ENCODE peak calls at places on chromosomes 11 and 22, in seven cellular contexts. M is neuronal stem cell, F is IMR-90, X is trophoblast cell, J is H9, B is mesendoderm, H is H1. Y is an unnamed sample.

GRCh38 chr11:76391039-76391438 is 9.9 kb downstream of the GVQW3 start:
- DNase-seq in X (no peak), J (no peak), F (no peak), B (no peak), M (no peak), H (no peak), Y (no peak)

GRCh38 chr11:94142308-94143277 is 14.0 kb downstream of the PANX1 start:
- DNase-seq in X (no peak), J (no peak), H (no peak), M (no peak), F (no peak), B (peak; percentile 68), Y (peak; percentile 80)

GRCh38 chr11:66910016-66910415 is 48.2 kb downstream of the PC start:
- DNase-seq in J (no peak), M (no peak), H (no peak), F (no peak), X (no peak), B (no peak), Y (no peak)

GRCh38 chr11:64146036-64146943 is 19.6 kb downstream of the MACROD1 start:
- DNase-seq in M (no peak), F (peak; percentile 37), H (peak; percentile 90), J (peak; percentile 82), B (peak; percentile 73), X (no peak), Y (peak; percentile 49)

GRCh38 chr22:27397948-27398330 is 403.6 kb downstream of the MN1 start:
- DNase-seq in F (peak; percentile 50), M (no peak), H (no peak), X (peak; percentile 59), B (no peak), J (no peak), Y (no peak)

GRCh38 chr11:112727341-112727841 is 233.8 kb upstream of the NCAM1 start:
- DNase-seq in F (no peak), B (no peak), H (no peak), X (no peak), M (no peak), J (no peak), Y (no peak)

GRCh38 chr22:19576460-19577421 is 52.5 kb upstream of the CLDN5 start:
- DNase-seq in H (no peak), J (peak; percentile 58), X (peak; percentile 2), B (peak; percentile 30), M (no peak), F (peak; percentile 69), Y (peak; percentile 74)

GRCh38 chr11:126046796-126047195 is 15.9 kb downstream of the CDON start:
- DNase-seq in X (no peak), H (no peak), B (no peak), F (no peak), J (no peak), M (no peak), Y (no peak)

GRCh38 chr11:69138265-69138664 is 17.5 kb upstream of the SMIM38 start:
- DNase-seq in X (no peak), B (peak; percentile 27), M (no peak), F (peak; percentile 73), H (peak; percentile 36), J (no peak), Y (peak; percentile 54)

GRCh38 chr11:42462558-42463310 is 849.1 kb upstream of the API5 start:
- DNase-seq in F (no peak), X (no peak), J (no peak), B (no peak), H (no peak), M (no peak), Y (no peak)

GRCh38 chr11:13897606-13898276 is 64.8 kb upstream of the SPON1 start:
- DNase-seq in M (no peak), F (no peak), X (no peak), J (no peak), B (no peak), H (no peak), Y (no peak)

GRCh38 chr22:36369922-36370781 is 17.6 kb downstream of the MYH9 start:
- DNase-seq in J (no peak), H (no peak), F (peak; percentile 41), X (peak; percentile 81), B (peak; percentile 73), M (no peak), Y (peak; percentile 68)

GRCh38 chr11:44618561-44619425 is 53.3 kb downstream of the CD82 start:
- DNase-seq in B (no peak), M (no peak), X (no peak), J (peak; percentile 24), F (no peak), H (peak; percentile 35), Y (no peak)

GRCh38 chr11:3058753-3059664 is 1.8 kb upstream of the CARS1 start:
- DNase-seq in B (peak; percentile 76), X (peak; percentile 88), H (no peak), J (peak; percentile 71), F (peak; percentile 92), M (no peak), Y (peak; percentile 96)

GRCh38 chr11:86355256-86355655 is 19.4 kb upstream of the CCDC81 start:
- DNase-seq in X (no peak), F (no peak), J (no peak), M (no peak), B (no peak), H (no peak), Y (no peak)

GRCh38 chr11:58596621-58597020 is 17.8 kb downstream of the ZFP91 start:
- DNase-seq in M (no peak), H (no peak), J (no peak), X (no peak), F (no peak), B (no peak), Y (no peak)
- H2BK120ac ChIP-seq in M (no peak overlapping the region), H (no peak overlapping the region), J (no peak overlapping the region), X (no peak overlapping the region), F (no peak overlapping the region), B (no peak overlapping the region), Y (no peak overlapping the region)

DNA sequence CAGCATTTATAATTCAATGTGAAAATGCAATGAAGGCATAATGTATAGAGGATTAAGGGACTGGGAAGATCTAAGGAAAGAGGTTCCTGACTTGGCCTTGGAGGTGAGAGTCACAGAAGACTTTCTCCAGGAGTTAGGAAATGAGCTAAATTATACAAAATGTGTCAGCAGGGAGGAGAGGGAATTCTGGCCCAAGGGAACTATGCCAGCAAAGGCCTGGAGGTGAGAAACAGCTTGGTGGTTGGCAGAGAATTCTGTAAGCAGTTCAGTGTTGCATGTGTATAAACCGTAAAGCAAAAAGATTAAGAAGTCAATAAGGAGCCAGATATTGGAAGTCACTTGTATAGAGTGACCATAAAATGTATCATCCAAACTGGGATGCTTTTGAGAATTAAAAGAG is 142.2 kb upstream of the SESN3 start:
- DNase-seq in B (no peak), X (no peak), H (no peak), M (no peak), J (no peak), F (no peak), Y (no peak)
- H3K79me1 ChIP-seq in B (no peaks in the 10 kb centered on the region), X (no peaks in the 10 kb centered on the region), H (no peaks in the 10 kb centered on the region), M (no peaks in the 10 kb centered on the region), J (no peaks in the 10 kb centered on the region), F (no peaks in the 10 kb centered on the region), Y (no peaks in the 10 kb centered on the region)

GRCh38 chr11:134120921-134121526 is 52.2 kb downstream of the JAM3 start:
- DNase-seq in J (no peak), H (no peak), F (peak; percentile 52), B (peak; percentile 46), X (no peak), M (no peak), Y (peak; percentile 45)

GRCh38 chr11:134120143-134120850 is 51.4 kb downstream of the JAM3 start:
- DNase-seq in X (no peak), M (no peak), H (no peak), F (peak; percentile 97), J (no peak), B (no peak), Y (peak; percentile 97)

GRCh38 chr11:134124660-134125451 is 56.0 kb downstream of the JAM3 start:
- DNase-seq in B (peak; percentile 72), M (peak; percentile 47), X (no peak), J (peak; percentile 76), F (peak; percentile 66), H (peak; percentile 73), Y (peak; percentile 78)

GRCh38 chr11:134126197-134126822 is 57.4 kb downstream of the JAM3 start:
- DNase-seq in B (peak; percentile 76), J (peak; percentile 61), M (no peak), H (no peak), F (peak; percentile 97), X (no peak), Y (peak; percentile 99)

DNA sequence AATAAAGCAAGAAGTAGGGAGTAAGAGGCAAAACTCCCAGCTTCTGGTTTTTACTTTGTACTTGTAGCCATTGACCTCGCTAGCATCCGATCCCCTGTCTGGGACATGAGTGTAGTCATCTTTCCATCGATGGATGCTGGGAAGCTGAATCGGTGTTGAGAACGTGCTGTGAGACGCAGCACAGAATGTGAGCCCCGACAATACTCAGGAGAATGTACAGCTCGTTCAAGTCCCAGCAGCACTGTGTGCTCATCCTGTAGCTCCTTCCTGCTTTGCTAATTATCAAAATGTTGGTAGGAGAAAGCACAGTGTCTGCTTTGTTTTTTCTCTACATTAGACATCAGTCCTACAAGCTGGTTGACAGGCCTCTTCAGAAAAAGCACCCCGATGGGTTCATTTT is 56.6 kb downstream of the JAM3 start:
- DNase-seq in J (no peak), M (no peak), X (no peak), B (no peak), H (no peak), F (peak; percentile 35), Y (peak; percentile 55)
- H3K9ac ChIP-seq in J (no peak overlapping the region), M (no peak overlapping the region), X (no peak overlapping the region), B (no peak overlapping the region), H (no peak overlapping the region), F (peak overlapping the region; percentile 43), Y (peak overlapping the region; percentile 83)

DNA sequence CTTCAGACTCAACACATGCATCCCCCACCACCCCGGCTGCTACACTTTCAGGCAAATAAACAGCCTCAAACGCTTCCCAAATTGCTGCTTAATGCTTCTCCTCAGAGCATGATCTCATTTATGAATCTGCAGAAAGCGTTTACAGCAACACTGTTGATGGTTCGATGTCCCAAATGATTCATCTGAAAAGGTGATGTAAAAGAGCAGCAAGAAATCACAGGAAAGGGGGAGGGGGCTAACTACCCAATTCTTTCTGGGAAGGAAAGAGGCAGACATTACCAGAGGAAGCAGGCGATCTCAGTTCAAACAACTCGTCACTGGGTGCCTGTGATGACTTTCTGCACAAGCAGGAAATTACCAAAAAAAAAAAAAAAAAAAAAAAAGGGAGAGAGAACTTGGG is 119.5 kb downstream of the TENM4 start:
- DNase-seq in M (no peak), F (peak; percentile 81), J (no peak), X (no peak), H (no peak), B (peak; percentile 42), Y (no peak)
- H2BK120ac ChIP-seq in M (no peak overlapping the region), F (no peak overlapping the region), J (no peak overlapping the region), X (no peak overlapping the region), H (no peak overlapping the region), B (no peak overlapping the region), Y (no peak overlapping the region)

GRCh38 chr11:61666684-61667297 is 13.4 kb upstream of the DAGLA start:
- DNase-seq in F (no peak), J (peak; percentile 25), B (peak; percentile 61), X (no peak), H (no peak), M (no peak), Y (no peak)
- H3K79me1 ChIP-seq in F (no peaks in the 10 kb centered on the region), J (no peaks in the 10 kb centered on the region), B (no peaks in the 10 kb centered on the region), X (no peaks in the 10 kb centered on the region), H (no peaks in the 10 kb centered on the region), M (no peaks in the 10 kb centered on the region), Y (no peaks in the 10 kb centered on the region)

Y was measured in mesenchymal stem cell.